ENCODE peak calls at places on chromosomes 11 and 22, in four cellular contexts. U, W, D and Y are unnamed samples.

GRCh38 chr11:126544311-126545056 is 189.0 kb downstream of the ST3GAL4 start:
- DNase-seq in D (peak; percentile 25), U (peak; percentile 25), W (no peak), Y (peak; percentile 23)

GRCh38 chr11:63888170-63889086 is 28.5 kb downstream of the RCOR2 start:
- DNase-seq in U (peak; percentile 46), W (peak; percentile 83), D (peak; percentile 90), Y (no peak)

GRCh38 chr11:12196335-12196734 is 85.9 kb downstream of the MICAL2 start:
- DNase-seq in U (no peak), W (peak; percentile 42), D (no peak), Y (no peak)

GRCh38 chr22:23789121-23789520 is 2.4 kb downstream of the SMARCB1 start:
- DNase-seq in U (no peak), D (no peak), W (no peak), Y (no peak)

GRCh38 chr11:124398924-124399323 is at the start of gene OR8B3:
- DNase-seq in D (no peak), U (no peak), W (no peak), Y (no peak)

GRCh38 chr11:46149826-46150225 is 28.6 kb upstream of the PHF21A start:
- DNase-seq in U (no peak), D (no peak), W (no peak), Y (no peak)

GRCh38 chr11:2325719-2326118 is 23.9 kb downstream of the TSPAN32 start:
- DNase-seq in D (no peak), W (no peak), U (peak; percentile 11), Y (no peak)

GRCh38 chr22:27408068-27408467 is 393.5 kb downstream of the MN1 start:
- DNase-seq in U (no peak), W (no peak), D (no peak), Y (no peak)

GRCh38 chr11:122210378-122210995 is 94.5 kb upstream of the BLID start:
- DNase-seq in W (no peak), D (no peak), U (no peak), Y (no peak)

GRCh38 chr22:45742866-45743450 is 71.3 kb downstream of the ATXN10 start:
- DNase-seq in D (no peak), U (peak; percentile 25), W (peak; percentile 69), Y (no peak)

GRCh38 chr11:841981-842369 is 354 bp downstream of the POLR2L start:
- DNase-seq in D (no peak), W (no peak), U (no peak), Y (no peak)

GRCh38 chr11:8917157-8917820 is 6.3 kb downstream of the AKIP1 start:
- DNase-seq in D (no peak), W (peak; percentile 73), U (peak; percentile 75), Y (no peak)

GRCh38 chr11:61745796-61746653 is 6.4 kb upstream of the MYRF start:
- DNase-seq in D (no peak), U (no peak), W (no peak), Y (no peak)

GRCh38 chr11:6647836-6648235 is 7.8 kb downstream of the DCHS1 start:
- DNase-seq in U (no peak), D (no peak), W (peak; percentile 54), Y (no peak)

GRCh38 chr22:24588370-24588755 is 4.5 kb downstream of the LRRC75B start:
- DNase-seq in D (no peak), U (no peak), W (no peak), Y (no peak)

GRCh38 chr11:80317612-80318011 is 876.8 kb upstream of the TENM4 start:
- DNase-seq in W (no peak), U (no peak), D (peak; percentile 17), Y (no peak)

GRCh38 chr22:30694638-30695350 is at the start of gene OSBP2:
- DNase-seq in U (no peak), D (peak; percentile 34), W (peak; percentile 65), Y (peak; percentile 52)
- TF ChIP-seq CTCF in U (no peak), D (no peak), W (no peak), Y (peak; percentile 28)

DNA sequence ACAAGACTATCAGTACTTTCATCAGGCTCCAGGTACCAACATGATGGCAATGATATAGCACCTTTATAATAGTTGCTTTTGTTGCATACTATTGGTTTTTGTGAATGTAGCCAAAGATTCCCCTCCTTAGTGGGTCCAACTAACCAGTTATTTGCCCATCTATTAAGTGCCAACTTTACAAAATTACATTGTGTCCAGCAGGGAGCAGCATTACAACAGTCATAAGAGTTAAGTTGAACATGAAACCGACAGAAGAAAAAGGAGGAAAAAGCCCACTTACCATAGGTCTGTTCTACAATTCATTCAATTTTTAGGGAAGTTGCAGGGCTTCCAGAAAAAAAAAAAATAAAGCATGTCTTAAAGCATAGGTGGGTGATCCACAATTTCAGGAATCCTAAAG is 21.6 kb downstream of the IMMP1L start:
- DNase-seq in D (no peak), U (peak; percentile 51), W (no peak), Y (no peak)
- TF ChIP-seq CTCF in D (no peak), U (peak; percentile 33), W (no peak), Y (peak; percentile 37)

DNA sequence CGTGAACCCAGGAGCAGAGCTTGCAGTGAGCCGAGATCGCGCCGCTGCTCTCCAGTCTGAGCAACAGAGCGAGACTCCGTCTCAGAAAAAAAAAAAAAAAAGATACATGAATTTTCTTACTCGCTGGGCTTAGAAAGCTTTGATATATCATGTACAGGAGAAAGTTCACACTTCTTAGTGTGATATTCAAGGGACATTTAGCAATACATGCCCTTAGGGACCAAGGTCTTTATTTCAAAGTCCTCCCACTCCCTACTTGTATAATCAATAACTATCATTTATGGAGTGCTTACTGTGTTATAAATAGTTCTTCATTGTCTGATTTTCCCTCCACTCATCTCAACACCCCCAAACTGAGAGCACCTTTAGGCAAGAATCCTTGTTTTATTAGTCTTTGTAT is 103.3 kb downstream of the UVRAG start:
- DNase-seq in W (no peak), U (no peak), D (no peak), Y (no peak)
- TF ChIP-seq CTCF in W (no peak), U (no peak), D (no peak), Y (no peak)

GRCh38 chr11:70761094-70761905 is 363.0 kb downstream of the CTTN start:
- DNase-seq in D (no peak), W (no peak), U (no peak), Y (no peak)
- TF ChIP-seq CTCF in D (no peak), W (no peak), U (no peak), Y (no peak)

GRCh38 chr22:49307870-49308269 is 519.8 kb downstream of the BRD1 start:
- DNase-seq in U (no peak), W (peak; percentile 45), D (peak; percentile 14), Y (peak; percentile 1)

GRCh38 chr22:49306632-49306975 is 521.1 kb downstream of the BRD1 start:
- DNase-seq in D (peak; percentile 7), W (peak; percentile 57), U (no peak), Y (peak; percentile 5)

GRCh38 chr22:49307071-49307830 is 520.4 kb downstream of the BRD1 start:
- DNase-seq in D (peak; percentile 13), U (no peak), W (peak; percentile 46), Y (peak; percentile 8)

GRCh38 chr22:49310354-49310753 is 517.3 kb downstream of the BRD1 start:
- DNase-seq in D (peak; percentile 4), U (no peak), W (no peak), Y (peak; percentile 3)

DNA sequence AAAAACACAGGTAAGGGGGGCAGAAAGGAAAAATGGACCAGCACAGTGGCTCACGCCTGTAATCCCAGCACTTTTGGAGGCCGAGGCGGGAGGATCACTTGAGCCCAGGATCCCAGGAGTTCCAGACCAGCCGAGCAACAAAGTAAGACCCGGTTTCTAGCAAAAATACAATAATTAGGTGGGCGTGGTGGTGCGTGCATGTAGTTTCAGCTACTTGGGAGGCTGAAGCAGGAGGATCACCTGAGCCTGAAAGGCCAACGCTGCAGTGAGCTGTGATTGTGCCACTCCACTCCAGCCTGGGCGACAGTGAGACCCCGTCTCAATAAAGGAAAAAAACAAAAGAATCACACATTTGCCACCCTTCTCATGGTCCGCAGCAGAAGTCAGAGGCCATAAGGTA is 519.4 kb downstream of the BRD1 start:
- DNase-seq in U (no peak), W (peak; percentile 43), D (peak; percentile 3), Y (no peak)
- TF ChIP-seq CTCF in U (no peak), W (no peak), D (no peak), Y (no peak)

GRCh38 chr22:37176464-37177061 is 11.5 kb downstream of the C1QTNF6 start:
- DNase-seq in U (peak; percentile 47), D (no peak), W (no peak), Y (no peak)
- TF ChIP-seq CTCF in U (peak; percentile 4), D (no peak), W (no peak), Y (no peak)